ENCODE peak calls at places on chromosomes 12 and 14, in six cellular contexts. One of them, this sample, is unnamed. For H3K27me3, the result is how much of the 10 kb centered on the place peaks cover.

GRCh38 chr12:122471324-122472226 is 29.2 kb downstream of the ZCCHC8 start:
- DNase-seq in lower lobe of right lung: no peak
- DNase-seq in psoas muscle: no peak
- DNase-seq in WERI-Rb-1: no peak
- DNase-seq in heart right ventricle: no peak
- DNase-seq in astrocyte: peak
- DNase-seq in this sample: peak

GRCh38 chr14:61461808-61462275 is 140.5 kb downstream of the PRKCH start:
- DNase-seq in lower lobe of right lung: no peak
- DNase-seq in psoas muscle: no peak
- DNase-seq in WERI-Rb-1: no peak
- DNase-seq in heart right ventricle: no peak
- DNase-seq in astrocyte: peak
- DNase-seq in this sample: no peak

GRCh38 chr14:105452963-105453362 is 21.7 kb upstream of the CRIP2 start:
- DNase-seq in lower lobe of right lung: peak
- DNase-seq in psoas muscle: no peak
- DNase-seq in WERI-Rb-1: no peak
- DNase-seq in heart right ventricle: peak
- DNase-seq in astrocyte: no peak
- DNase-seq in this sample: no peak

GRCh38 chr12:116861331-116861730 is 19.9 kb downstream of the HRK start:
- DNase-seq in lower lobe of right lung: no peak
- DNase-seq in psoas muscle: peak
- DNase-seq in WERI-Rb-1: no peak
- DNase-seq in heart right ventricle: peak
- DNase-seq in astrocyte: peak
- DNase-seq in this sample: peak

GRCh38 chr14:23930742-23931141 is 22.8 kb upstream of the DHRS4 start:
- DNase-seq in lower lobe of right lung: no peak
- DNase-seq in psoas muscle: no peak
- DNase-seq in WERI-Rb-1: no peak
- DNase-seq in heart right ventricle: no peak
- DNase-seq in astrocyte: peak
- DNase-seq in this sample: no peak

GRCh38 chr14:76870146-76870545 is 43.9 kb downstream of the LRRC74A start:
- DNase-seq in lower lobe of right lung: no peak
- DNase-seq in psoas muscle: no peak
- DNase-seq in WERI-Rb-1: peak
- DNase-seq in heart right ventricle: no peak
- DNase-seq in astrocyte: no peak
- DNase-seq in this sample: no peak

GRCh38 chr12:12182926-12183325 is 83.9 kb downstream of the LRP6 start:
- DNase-seq in lower lobe of right lung: no peak
- DNase-seq in psoas muscle: no peak
- DNase-seq in WERI-Rb-1: no peak
- DNase-seq in heart right ventricle: no peak
- DNase-seq in astrocyte: peak
- DNase-seq in this sample: no peak

GRCh38 chr12:32134144-32134888 is 27.7 kb downstream of the BICD1 start:
- DNase-seq in lower lobe of right lung: no peak
- DNase-seq in psoas muscle: no peak
- DNase-seq in WERI-Rb-1: no peak
- DNase-seq in heart right ventricle: no peak
- DNase-seq in astrocyte: peak
- DNase-seq in this sample: peak

GRCh38 chr12:14408208-14408607 is 42.7 kb downstream of the ATF7IP start:
- DNase-seq in lower lobe of right lung: no peak
- DNase-seq in psoas muscle: no peak
- DNase-seq in WERI-Rb-1: no peak
- DNase-seq in heart right ventricle: no peak
- DNase-seq in astrocyte: peak
- DNase-seq in this sample: peak

GRCh38 chr14:21526672-21527319 is 650 bp upstream of the SALL2 start:
- DNase-seq in lower lobe of right lung: no peak
- DNase-seq in psoas muscle: no peak
- DNase-seq in WERI-Rb-1: peak
- DNase-seq in heart right ventricle: no peak
- DNase-seq in astrocyte: no peak
- DNase-seq in this sample: no peak

GRCh38 chr12:40336573-40337199 is 111.9 kb downstream of the LRRK2 start:
- DNase-seq in lower lobe of right lung: no peak
- DNase-seq in psoas muscle: no peak
- DNase-seq in WERI-Rb-1: no peak
- DNase-seq in heart right ventricle: no peak
- DNase-seq in astrocyte: peak
- DNase-seq in this sample: no peak

GRCh38 chr12:40344312-40344711 is 119.5 kb downstream of the LRRK2 start:
- DNase-seq in lower lobe of right lung: no peak
- DNase-seq in psoas muscle: no peak
- DNase-seq in WERI-Rb-1: no peak
- DNase-seq in heart right ventricle: no peak
- DNase-seq in astrocyte: no peak
- DNase-seq in this sample: no peak

GRCh38 chr12:40338071-40338470 is 113.3 kb downstream of the LRRK2 start:
- DNase-seq in lower lobe of right lung: no peak
- DNase-seq in psoas muscle: no peak
- DNase-seq in WERI-Rb-1: no peak
- DNase-seq in heart right ventricle: no peak
- DNase-seq in astrocyte: no peak
- DNase-seq in this sample: no peak

DNA sequence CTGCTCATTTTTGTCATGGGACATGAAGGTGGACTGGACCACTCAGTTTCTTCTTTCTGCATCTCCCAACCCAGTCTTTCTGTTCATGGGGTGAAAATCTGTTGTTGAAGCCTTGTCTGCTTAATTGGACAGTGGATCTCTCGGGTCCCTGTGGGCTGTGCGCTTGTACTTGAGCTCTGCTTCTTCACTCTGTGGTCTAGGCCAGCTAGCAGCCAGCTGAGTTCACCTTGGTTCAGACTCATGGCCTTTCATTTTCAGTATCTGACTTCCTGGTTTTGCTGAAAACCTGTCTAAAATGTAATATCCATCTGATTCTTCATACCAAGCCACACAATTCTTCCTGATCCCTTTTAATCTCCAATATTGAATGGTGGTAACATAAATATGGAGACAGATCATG is 117.2 kb downstream of the LRRK2 start:
- DNase-seq in lower lobe of right lung: no peak
- DNase-seq in psoas muscle: no peak
- DNase-seq in WERI-Rb-1: no peak
- DNase-seq in heart right ventricle: no peak
- DNase-seq in astrocyte: no peak
- DNase-seq in this sample: no peak
- H3K27me3 ChIP-seq in lower lobe of right lung: under half
- H3K27me3 ChIP-seq in psoas muscle: under half
- H3K27me3 ChIP-seq in WERI-Rb-1: under half
- H3K27me3 ChIP-seq in heart right ventricle: under half
- H3K27me3 ChIP-seq in astrocyte: under half
- H3K27me3 ChIP-seq in this sample: under half

GRCh38 chr12:22971247-22971646 is 346.3 kb downstream of the ETNK1 start:
- DNase-seq in lower lobe of right lung: no peak
- DNase-seq in psoas muscle: no peak
- DNase-seq in WERI-Rb-1: no peak
- DNase-seq in heart right ventricle: no peak
- DNase-seq in astrocyte: no peak
- DNase-seq in this sample: no peak

GRCh38 chr12:22969521-22969920 is 344.6 kb downstream of the ETNK1 start:
- DNase-seq in lower lobe of right lung: no peak
- DNase-seq in psoas muscle: no peak
- DNase-seq in WERI-Rb-1: no peak
- DNase-seq in heart right ventricle: no peak
- DNase-seq in astrocyte: peak
- DNase-seq in this sample: no peak

GRCh38 chr12:22974865-22975264 is 349.9 kb downstream of the ETNK1 start:
- DNase-seq in lower lobe of right lung: no peak
- DNase-seq in psoas muscle: no peak
- DNase-seq in WERI-Rb-1: no peak
- DNase-seq in heart right ventricle: no peak
- DNase-seq in astrocyte: peak
- DNase-seq in this sample: no peak

DNA sequence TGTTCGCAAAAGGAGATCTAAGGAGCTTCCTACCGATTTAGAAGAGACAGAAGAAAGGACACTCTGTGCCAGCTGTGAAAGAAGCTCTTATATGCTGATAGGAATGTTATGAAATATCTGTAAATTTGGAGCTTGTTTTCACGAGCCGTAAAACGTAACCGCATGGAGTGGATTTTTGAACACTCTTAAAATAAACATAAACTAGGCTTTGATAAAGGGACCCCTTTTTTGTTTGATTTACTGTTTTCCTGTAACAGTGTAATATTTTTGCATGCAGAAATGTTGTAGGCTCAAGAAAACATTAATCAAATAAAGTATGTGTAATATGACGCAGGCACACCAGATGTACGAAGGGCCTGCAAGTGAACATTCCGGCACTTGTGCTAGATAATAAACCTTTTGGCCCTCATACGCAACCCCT is 346.8 kb downstream of the ETNK1 start:
- DNase-seq in lower lobe of right lung: no peak
- DNase-seq in psoas muscle: no peak
- DNase-seq in WERI-Rb-1: no peak
- DNase-seq in heart right ventricle: no peak
- DNase-seq in astrocyte: no peak
- DNase-seq in this sample: no peak
- H3K4me3 ChIP-seq in lower lobe of right lung: no peak
- H3K4me3 ChIP-seq in psoas muscle: no peak
- H3K4me3 ChIP-seq in WERI-Rb-1: no peak
- H3K4me3 ChIP-seq in heart right ventricle: no peak
- H3K4me3 ChIP-seq in astrocyte: no peak
- H3K4me3 ChIP-seq in this sample: no peak

GRCh38 chr12:33589609-33590114 is 150.0 kb upstream of the SYT10 start:
- DNase-seq in lower lobe of right lung: no peak
- DNase-seq in psoas muscle: no peak
- DNase-seq in WERI-Rb-1: no peak
- DNase-seq in heart right ventricle: no peak
- DNase-seq in astrocyte: no peak
- DNase-seq in this sample: no peak

GRCh38 chr12:33596814-33597213 is 157.2 kb upstream of the SYT10 start:
- DNase-seq in lower lobe of right lung: no peak
- DNase-seq in psoas muscle: no peak
- DNase-seq in WERI-Rb-1: no peak
- DNase-seq in heart right ventricle: no peak
- DNase-seq in astrocyte: no peak
- DNase-seq in this sample: no peak

GRCh38 chr12:33596061-33596460 is 156.4 kb upstream of the SYT10 start:
- DNase-seq in lower lobe of right lung: no peak
- DNase-seq in psoas muscle: no peak
- DNase-seq in WERI-Rb-1: no peak
- DNase-seq in heart right ventricle: no peak
- DNase-seq in astrocyte: peak
- DNase-seq in this sample: no peak

GRCh38 chr12:33588725-33589405 is 149.2 kb upstream of the SYT10 start:
- DNase-seq in lower lobe of right lung: no peak
- DNase-seq in psoas muscle: no peak
- DNase-seq in WERI-Rb-1: no peak
- DNase-seq in heart right ventricle: no peak
- DNase-seq in astrocyte: no peak
- DNase-seq in this sample: no peak

GRCh38 chr12:33593753-33594152 is 154.1 kb upstream of the SYT10 start:
- DNase-seq in lower lobe of right lung: no peak
- DNase-seq in psoas muscle: no peak
- DNase-seq in WERI-Rb-1: no peak
- DNase-seq in heart right ventricle: no peak
- DNase-seq in astrocyte: no peak
- DNase-seq in this sample: no peak
- H3K27me3 ChIP-seq in lower lobe of right lung: under half
- H3K27me3 ChIP-seq in psoas muscle: under half
- H3K27me3 ChIP-seq in WERI-Rb-1: under half
- H3K27me3 ChIP-seq in heart right ventricle: under half
- H3K27me3 ChIP-seq in astrocyte: under half
- H3K27me3 ChIP-seq in this sample: under half

DNA sequence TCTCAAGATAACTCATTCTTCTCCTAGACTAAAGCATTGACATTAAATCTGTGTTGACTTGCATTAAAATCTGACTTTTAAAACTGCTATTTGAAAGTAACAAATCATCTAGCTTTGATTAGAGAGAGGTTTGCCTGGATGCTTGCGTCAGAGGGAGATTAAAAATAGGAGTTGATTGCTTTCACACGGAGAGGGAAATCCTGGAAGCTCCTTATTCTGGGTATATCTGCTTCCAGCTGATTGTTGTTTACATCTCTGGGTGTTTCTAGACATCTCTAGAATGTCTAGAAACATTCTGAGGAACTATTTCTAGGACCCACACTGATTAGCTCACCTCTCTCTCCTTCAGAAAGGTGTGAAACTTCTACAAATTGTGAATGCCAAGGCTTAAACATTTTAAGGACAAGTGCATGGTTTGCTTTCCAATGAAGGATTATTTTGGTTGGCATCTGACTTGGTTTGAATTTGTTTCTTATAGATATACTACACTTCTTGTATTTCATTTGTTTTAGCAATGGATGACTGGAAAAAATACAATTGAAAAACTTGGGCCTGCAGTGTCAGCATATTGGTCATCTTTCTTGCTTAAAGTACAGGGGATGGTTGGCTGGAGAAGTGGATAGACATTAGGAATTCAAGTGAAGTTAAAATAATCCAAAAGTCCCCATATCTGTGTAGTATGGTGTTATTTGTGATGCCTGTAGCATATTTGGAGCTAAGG is 2.1 kb downstream of the DIP2B start:
- DNase-seq in lower lobe of right lung: no peak
- DNase-seq in psoas muscle: no peak
- DNase-seq in WERI-Rb-1: no peak
- DNase-seq in heart right ventricle: no peak
- DNase-seq in astrocyte: peak
- DNase-seq in this sample: no peak
- H3K4me3 ChIP-seq in lower lobe of right lung: peak
- H3K4me3 ChIP-seq in psoas muscle: peak
- H3K4me3 ChIP-seq in WERI-Rb-1: peak
- H3K4me3 ChIP-seq in heart right ventricle: peak
- H3K4me3 ChIP-seq in astrocyte: no peak
- H3K4me3 ChIP-seq in this sample: peak

DNA sequence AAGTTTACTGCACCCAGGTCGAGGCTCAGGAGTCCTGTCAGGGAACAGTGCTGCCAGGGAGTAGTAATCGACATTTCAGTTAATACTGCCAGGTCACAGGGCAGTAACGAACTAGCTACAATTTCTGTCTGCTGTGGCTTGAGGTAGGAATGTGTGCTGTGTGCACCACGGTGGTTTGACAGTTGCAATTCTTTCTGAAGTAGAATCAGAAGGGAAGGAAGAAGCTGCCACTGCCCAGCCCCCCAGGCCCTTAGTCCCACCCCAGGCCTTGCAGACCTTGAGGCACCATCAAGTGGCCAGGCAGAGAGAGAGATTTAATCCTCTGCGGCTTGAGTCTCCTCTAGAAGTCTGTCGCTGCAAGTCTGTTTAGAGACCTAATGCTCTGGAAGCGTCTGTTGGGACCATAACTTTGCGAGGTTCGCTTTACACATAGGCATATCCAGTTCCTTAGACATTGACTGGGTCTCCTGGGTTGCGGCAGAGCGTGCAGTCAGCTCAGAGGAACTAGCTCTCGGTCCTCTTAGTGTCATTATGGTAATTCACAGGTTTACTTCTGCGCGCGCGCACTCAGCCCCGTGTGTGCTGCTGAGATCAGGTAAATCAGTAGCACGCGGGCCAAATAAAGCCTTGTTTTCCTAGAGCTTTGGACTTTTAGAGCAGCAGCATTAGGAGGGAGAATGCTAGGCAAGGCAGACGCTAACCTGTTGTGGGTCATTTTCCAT is 9.8 kb downstream of the NKX2-1 start:
- DNase-seq in lower lobe of right lung: peak
- DNase-seq in psoas muscle: no peak
- DNase-seq in WERI-Rb-1: no peak
- DNase-seq in heart right ventricle: no peak
- DNase-seq in astrocyte: peak
- DNase-seq in this sample: no peak
- H3K27me3 ChIP-seq in lower lobe of right lung: half or more
- H3K27me3 ChIP-seq in psoas muscle: under half
- H3K27me3 ChIP-seq in WERI-Rb-1: half or more
- H3K27me3 ChIP-seq in heart right ventricle: half or more
- H3K27me3 ChIP-seq in astrocyte: half or more
- H3K27me3 ChIP-seq in this sample: under half

This sample was measured in CD8-positive, alpha-beta memory T cell.